ENCODE peak calls at places on chromosomes 16 and 17, in five cellular contexts. B is stomach, J is GM23338, S is transverse colon, F is breast epithelium. V is an unnamed sample.
A peak's percentile ranks its signal among the peaks of the same experiment; 100 is the strongest.

GRCh38 chr16:85144026-85144915 is 32.0 kb upstream of the CIBAR2 start:
- DNase-seq in B (no peak), J (no peak), S (no peak), F (no peak), V (no peak)

GRCh38 chr16:66366433-66367299 is at the start of gene CDH5:
- DNase-seq in B (no peak), J (no peak), S (peak; percentile 19), F (peak; percentile 82), V (no peak)

GRCh38 chr16:87845807-87846619 is 23.3 kb downstream of the SLC7A5 start:
- DNase-seq in B (no peak), J (no peak), S (no peak), F (no peak), V (no peak)

GRCh38 chr16:58306327-58306726 is 11.5 kb upstream of the PRSS54 start:
- DNase-seq in B (peak; percentile 56), J (peak; percentile 48), S (peak; percentile 60), F (no peak), V (no peak)

GRCh38 chr17:83183951-83184506 is 104.6 kb downstream of the METRNL start:
- DNase-seq in B (peak; percentile 57), J (no peak), S (no peak), F (peak; percentile 18), V (no peak)

GRCh38 chr17:63390090-63390489 is 56.0 kb downstream of the CYB561 start:
- DNase-seq in B (no peak), J (no peak), S (no peak), F (no peak), V (no peak)

GRCh38 chr16:50592996-50593395 is 44.8 kb downstream of the NKD1 start:
- DNase-seq in B (no peak), J (no peak), S (no peak), F (no peak), V (no peak)

GRCh38 chr16:66849021-66849420 is 4.8 kb downstream of the CA7 start:
- DNase-seq in B (no peak), J (no peak), S (no peak), F (no peak), V (no peak)

GRCh38 chr16:89633064-89633631 is 19.7 kb downstream of the DPEP1 start:
- DNase-seq in B (peak; percentile 30), J (no peak), S (peak; percentile 40), F (no peak), V (no peak)

GRCh38 chr16:47081113-47081512 is 62.6 kb downstream of the NETO2 start:
- DNase-seq in B (no peak), J (no peak), S (no peak), F (no peak), V (no peak)

GRCh38 chr16:84926462-84926861 is 84.9 kb downstream of the ZDHHC7 start:
- DNase-seq in B (no peak), J (no peak), S (no peak), F (no peak), V (no peak)

GRCh38 chr17:81867952-81868673 is 3.0 kb downstream of the ARHGDIA start:
- DNase-seq in B (no peak), J (no peak), S (peak; percentile 33), F (no peak), V (no peak)
- TF ChIP-seq POLR2AphosphoS5 in B (no peak), J (peak; percentile 63), S (peak; percentile 25), F (no peak), V (peak; percentile 44)

GRCh38 chr17:6570731-6571465 is 14.5 kb upstream of the PITPNM3 start:
- DNase-seq in B (peak; percentile 10), J (no peak), S (no peak), F (no peak), V (no peak)
- TF ChIP-seq POLR2AphosphoS5 in B (peak; percentile 35), J (no peak), S (no peak), F (no peak), V (no peak)

DNA sequence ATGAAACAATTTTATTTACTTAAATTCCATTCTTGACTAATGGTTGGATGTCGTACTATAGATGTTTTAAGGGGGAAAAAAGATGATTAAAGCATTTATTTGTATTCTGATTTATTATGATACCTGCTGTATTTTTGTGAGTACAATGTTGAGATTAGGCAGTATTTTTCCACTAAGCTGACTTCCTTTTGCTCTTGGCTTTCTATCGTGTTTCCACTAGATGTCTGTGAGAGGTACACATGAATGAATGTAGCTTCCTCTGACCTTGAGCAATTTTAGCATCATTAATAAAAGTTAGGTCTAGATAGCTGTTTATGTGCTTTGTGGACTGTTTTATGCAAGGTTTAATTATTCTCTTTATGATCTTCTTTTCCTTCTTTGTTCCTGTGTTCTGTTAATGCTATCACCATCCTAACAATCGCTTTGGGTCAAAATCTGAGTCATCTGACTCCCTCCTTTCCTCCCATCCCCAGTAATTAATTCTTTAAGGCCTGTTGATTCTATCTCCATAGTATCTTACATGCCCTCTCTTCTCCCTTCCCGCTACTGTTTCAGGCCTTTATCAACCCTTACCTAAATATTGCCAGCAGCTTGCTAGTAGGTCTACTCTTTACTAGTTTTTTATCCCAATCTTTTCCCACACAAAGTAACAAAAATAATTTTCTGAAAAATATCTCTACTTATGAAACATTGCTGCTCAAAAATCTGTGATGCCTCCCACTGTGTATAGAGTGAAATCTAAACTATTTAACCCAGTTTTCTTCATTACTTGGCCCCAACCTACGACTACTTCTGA is 76.0 kb downstream of the VMP1 start:
- DNase-seq in B (no peak), J (no peak), S (no peak), F (no peak), V (no peak)
- TF ChIP-seq POLR2AphosphoS5 in B (peak; percentile 21), J (no peak), S (no peak), F (no peak), V (no peak)

GRCh38 chr16:56945847-56946527 is 14.0 kb downstream of the HERPUD1 start:
- DNase-seq in B (no peak), J (no peak), S (no peak), F (no peak), V (no peak)
- TF ChIP-seq POLR2AphosphoS5 in B (no peak), J (no peak), S (no peak), F (no peak), V (peak; percentile 12)

GRCh38 chr17:80365001-80365965 is 49.7 kb upstream of the ENDOV start:
- DNase-seq in B (no peak), J (no peak), S (no peak), F (no peak), V (no peak)

GRCh38 chr17:80364091-80364691 is 50.8 kb upstream of the ENDOV start:
- DNase-seq in B (no peak), J (peak; percentile 65), S (no peak), F (no peak), V (no peak)

GRCh38 chr17:80371196-80371595 is 43.8 kb upstream of the ENDOV start:
- DNase-seq in B (no peak), J (no peak), S (no peak), F (no peak), V (no peak)

GRCh38 chr17:80365983-80366382 is 49.0 kb upstream of the ENDOV start:
- DNase-seq in B (no peak), J (no peak), S (no peak), F (no peak), V (no peak)

GRCh38 chr17:80367510-80367909 is 47.5 kb upstream of the ENDOV start:
- DNase-seq in B (no peak), J (peak; percentile 19), S (no peak), F (no peak), V (no peak)
- TF ChIP-seq POLR2AphosphoS5 in B (no peak), J (no peak), S (no peak), F (no peak), V (no peak)

GRCh38 chr17:55282379-55282702 is 17.6 kb downstream of the HLF start:
- DNase-seq in B (no peak), J (no peak), S (no peak), F (no peak), V (no peak)
- TF ChIP-seq POLR2AphosphoS5 in B (no peak), J (no peak), S (no peak), F (no peak), V (no peak)

DNA sequence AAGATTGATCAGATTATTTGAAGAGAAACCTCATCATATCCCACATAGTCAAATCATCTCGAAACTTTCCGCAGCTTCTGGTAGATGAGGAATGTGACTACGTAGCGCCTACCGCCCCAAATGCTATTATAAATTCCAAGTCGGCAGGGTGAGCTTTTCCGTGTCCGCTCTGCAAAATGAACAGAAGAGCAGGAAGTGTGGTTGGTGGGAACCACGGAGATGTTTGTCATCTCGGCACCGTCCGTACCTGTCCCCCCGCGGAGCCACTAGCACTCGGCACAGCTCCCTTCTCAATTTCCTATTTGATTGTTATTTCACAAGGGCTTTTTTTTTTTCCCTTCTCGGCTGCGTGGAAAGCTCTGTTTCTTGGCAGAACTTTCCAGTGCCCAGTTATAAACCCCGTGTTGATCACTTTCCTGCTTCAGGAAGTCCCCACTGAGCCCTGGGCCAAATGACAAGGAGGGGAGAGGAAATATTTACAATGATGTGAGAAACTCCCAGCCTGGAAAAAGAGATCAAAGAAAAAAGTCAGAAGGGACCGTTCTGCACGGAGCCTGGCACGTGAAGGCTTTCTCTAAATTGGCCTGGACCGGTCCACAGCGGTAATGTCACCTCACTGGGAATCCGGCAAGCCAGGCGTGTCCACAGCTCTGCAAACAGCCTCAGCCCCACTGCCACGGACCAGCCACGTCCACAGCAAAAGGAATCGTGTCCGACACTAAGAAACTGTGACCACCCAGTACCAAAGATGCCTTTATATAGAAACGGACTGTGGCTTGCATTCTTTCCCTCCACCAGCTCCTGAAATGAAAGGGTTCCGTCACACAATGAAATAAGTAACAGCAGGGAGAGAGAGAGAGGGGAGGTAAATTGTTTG is 65.0 kb downstream of the MRM3 start:
- DNase-seq in B (no peak), J (no peak), S (no peak), F (peak; percentile 36), V (no peak)
- TF ChIP-seq POLR2AphosphoS5 in B (peak; percentile 5), J (no peak), S (peak; percentile 21), F (peak; percentile 10), V (no peak)

GRCh38 chr17:40121886-40122465 is at the start of gene MSL1:
- DNase-seq in B (peak; percentile 90), J (peak; percentile 84), S (peak; percentile 91), F (peak; percentile 88), V (peak; percentile 96)
- TF ChIP-seq POLR2AphosphoS5 in B (peak; percentile 61), J (peak; percentile 59), S (peak; percentile 88), F (peak; percentile 89), V (no peak)

GRCh38 chr17:57016066-57016763 is 38.3 kb downstream of the SCPEP1 start:
- DNase-seq in B (no peak), J (no peak), S (no peak), F (no peak), V (no peak)

GRCh38 chr17:57021226-57021940 is 43.5 kb downstream of the SCPEP1 start:
- DNase-seq in B (peak; percentile 90), J (no peak), S (peak; percentile 65), F (peak; percentile 51), V (no peak)

GRCh38 chr17:57017625-57018024 is 39.7 kb downstream of the SCPEP1 start:
- DNase-seq in B (no peak), J (no peak), S (no peak), F (no peak), V (no peak)

GRCh38 chr17:57016764-57017116 is 38.8 kb downstream of the SCPEP1 start:
- DNase-seq in B (no peak), J (no peak), S (no peak), F (peak; percentile 53), V (no peak)

DNA sequence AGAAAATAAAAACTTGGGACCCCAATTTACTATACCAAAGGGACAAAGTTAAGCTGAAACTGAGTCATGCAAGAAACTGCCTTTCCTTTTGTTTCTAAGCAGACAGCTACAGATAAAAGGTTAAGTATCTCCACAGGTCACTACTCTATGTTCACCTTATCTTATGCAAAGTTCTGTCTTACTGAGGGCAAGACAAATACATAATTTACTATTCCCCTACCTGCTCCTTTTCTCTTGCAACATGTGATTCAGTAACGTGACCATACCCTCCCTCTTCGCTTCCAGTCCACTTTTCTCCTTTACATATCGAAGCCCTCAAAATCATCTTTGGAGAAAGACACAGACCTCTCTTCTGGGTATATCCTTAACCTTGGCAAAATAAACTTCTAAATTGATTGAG is 42.3 kb downstream of the SCPEP1 start:
- DNase-seq in B (no peak), J (no peak), S (no peak), F (no peak), V (no peak)
- TF ChIP-seq POLR2AphosphoS5 in B (no peak), J (no peak), S (no peak), F (no peak), V (no peak)

V was measured in GM12891.